ENCODE peak calls at places on chromosomes 12 and 14, in four cellular contexts. U is lung microvascular endothelial cell, C is cardiac muscle cell, Q is mucosa of descending colon. S is an unnamed sample.

GRCh38 chr12:127629066-127629820 is 637.7 kb upstream of the TMEM132C start:
- DNase-seq in U (no peak), C (no peak), Q (no peak), S (no peak)

GRCh38 chr12:104877107-104877705 is 80.9 kb downstream of the SLC41A2 start:
- DNase-seq in Q (peak; percentile 23), U (peak; percentile 56), C (peak; percentile 74), S (no peak)

GRCh38 chr12:7411343-7411742 is 32.6 kb downstream of the CD163L1 start:
- DNase-seq in Q (no peak), U (no peak), C (no peak), S (peak; percentile 34)

GRCh38 chr12:28817524-28817923 is 331.6 kb upstream of the FAR2 start:
- DNase-seq in Q (no peak), C (no peak), U (no peak), S (no peak)

GRCh38 chr12:47867496-47867941 is 37.3 kb downstream of the VDR start:
- DNase-seq in Q (no peak), U (peak; percentile 93), C (peak; percentile 89), S (no peak)

GRCh38 chr14:105059035-105059916 is 6.0 kb downstream of the GPR132 start:
- DNase-seq in U (peak; percentile 34), C (no peak), Q (no peak), S (no peak)

GRCh38 chr12:29041621-29042020 is 107.5 kb upstream of the FAR2 start:
- DNase-seq in C (peak; percentile 72), U (peak; percentile 4), Q (no peak), S (no peak)

GRCh38 chr12:111440631-111441030 is 34.9 kb downstream of the SH2B3 start:
- DNase-seq in U (no peak), C (no peak), Q (no peak), S (no peak)

GRCh38 chr12:83106873-83107272 is 420.2 kb downstream of the TMTC2 start:
- DNase-seq in U (no peak), Q (no peak), C (no peak), S (no peak)

GRCh38 chr12:16016748-16017147 is 105.6 kb downstream of the DERA start:
- DNase-seq in U (no peak), Q (no peak), C (no peak), S (no peak)

GRCh38 chr12:104336115-104336514 is 32.6 kb downstream of the EID3 start:
- DNase-seq in C (no peak), U (no peak), Q (no peak), S (no peak)

GRCh38 chr14:37615582-37616289 is 20.3 kb downstream of the TTC6 start:
- DNase-seq in Q (no peak), U (no peak), C (no peak), S (no peak)

GRCh38 chr12:111635524-111635923 is 36.4 kb upstream of the ATXN2 start:
- DNase-seq in C (peak; percentile 48), Q (no peak), U (peak; percentile 7), S (no peak)

GRCh38 chr14:63727231-63727735 is 582 bp downstream of the SGPP1 start:
- DNase-seq in C (peak; percentile 67), Q (peak; percentile 68), U (peak; percentile 51), S (no peak)

GRCh38 chr12:5509122-5509521 is 77.2 kb downstream of the NTF3 start:
- DNase-seq in U (no peak), C (no peak), Q (no peak), S (no peak)

GRCh38 chr12:11681211-11681610 is 31.7 kb downstream of the ETV6 start:
- DNase-seq in Q (no peak), U (no peak), C (no peak), S (no peak)

GRCh38 chr12:115504241-115504941 is 773.1 kb downstream of the MED13L start:
- DNase-seq in U (peak; percentile 54), C (no peak), Q (no peak), S (no peak)

GRCh38 chr14:96792003-96792402 is 5.2 kb upstream of the VRK1 start:
- DNase-seq in U (no peak), C (peak; percentile 29), Q (no peak), S (no peak)

GRCh38 chr14:93728651-93729016 is 59.7 kb downstream of the PRIMA1 start:
- DNase-seq in U (no peak), Q (no peak), C (no peak), S (no peak)

GRCh38 chr14:85856430-85856829 is 326.5 kb downstream of the FLRT2 start:
- DNase-seq in C (no peak), U (no peak), Q (no peak), S (no peak)

GRCh38 chr14:53285806-53286205 is 132.7 kb upstream of the DDHD1 start:
- DNase-seq in C (no peak), Q (no peak), U (no peak), S (no peak)

GRCh38 chr14:83548061-83548839 is 1981.7 kb upstream of the FLRT2 start:
- DNase-seq in U (no peak), Q (no peak), C (peak; percentile 7), S (no peak)

GRCh38 chr14:38663382-38663781 is 407.5 kb upstream of the CLEC14A start:
- DNase-seq in Q (no peak), C (no peak), U (no peak), S (no peak)

GRCh38 chr12:11545438-11546330 is 103.8 kb upstream of the ETV6 start:
- DNase-seq in C (peak; percentile 69), U (peak; percentile 63), Q (no peak), S (no peak)

GRCh38 chr12:30679250-30679649 is 16.4 kb downstream of the IPO8 start:
- DNase-seq in C (no peak), Q (no peak), U (no peak), S (no peak)

GRCh38 chr14:95741051-95741490 is 27.1 kb upstream of the TCL1A start:
- DNase-seq in U (no peak), C (no peak), Q (no peak), S (no peak)

GRCh38 chr12:32583535-32583934 is 95.6 kb upstream of the DNM1L start:
- DNase-seq in C (peak; percentile 47), U (peak; percentile 54), Q (no peak), S (no peak)

GRCh38 chr12:89862511-89863331 is 154.1 kb upstream of the ATP2B1 start:
- DNase-seq in Q (no peak), C (no peak), U (peak; percentile 66), S (peak; percentile 25)

GRCh38 chr14:92649934-92650545 is 98.4 kb downstream of the LGMN start:
- DNase-seq in U (no peak), Q (peak; percentile 51), C (peak; percentile 99), S (no peak)

GRCh38 chr12:94100254-94100653 is 48.1 kb upstream of the PLXNC1 start:
- DNase-seq in C (peak; percentile 78), Q (no peak), U (peak; percentile 92), S (no peak)

GRCh38 chr12:93742086-93742934 is 65.1 kb downstream of the CRADD start:
- DNase-seq in C (peak; percentile 79), Q (peak; percentile 78), U (peak; percentile 84), S (peak; percentile 77)

GRCh38 chr12:5493018-5493417 is 61.1 kb downstream of the NTF3 start:
- DNase-seq in U (no peak), Q (peak; percentile 50), C (no peak), S (no peak)

GRCh38 chr14:50344116-50344775 is 32.1 kb downstream of the DMAC2L start:
- DNase-seq in U (no peak), C (no peak), Q (no peak), S (no peak)

GRCh38 chr14:91415794-91416743 is 1.6 kb downstream of the CCDC88C start:
- DNase-seq in Q (no peak), U (peak; percentile 37), C (no peak), S (peak; percentile 69)

GRCh38 chr14:83992857-83993256 is 1537.1 kb upstream of the FLRT2 start:
- DNase-seq in U (no peak), C (no peak), Q (no peak), S (no peak)